ENCODE peak calls at places on chromosomes 4 and X, in six cellular contexts. One of them, this sample, is unnamed.

GRCh38 chr4:166324321-166324720 is 451.3 kb downstream of the TLL1 start:
- DNase-seq in astrocyte: no peak
- DNase-seq in kidney: no peak
- DNase-seq in left ventricle myocardium inferior: no peak
- DNase-seq in IMR-90: no peak
- DNase-seq in ovary: no peak
- DNase-seq in this sample: peak; percentile 54

GRCh38 chr4:111788046-111788642 is 357.1 kb upstream of the FAM241A start:
- DNase-seq in astrocyte: no peak
- DNase-seq in kidney: no peak
- DNase-seq in left ventricle myocardium inferior: no peak
- DNase-seq in IMR-90: no peak
- DNase-seq in ovary: no peak
- DNase-seq in this sample: no peak

GRCh38 chrX:19728083-19728648 is 159.2 kb downstream of the SH3KBP1 start:
- DNase-seq in astrocyte: no peak
- DNase-seq in kidney: no peak
- DNase-seq in left ventricle myocardium inferior: no peak
- DNase-seq in IMR-90: no peak
- DNase-seq in ovary: no peak
- DNase-seq in this sample: no peak

GRCh38 chrX:120660638-120661037 is 30.8 kb upstream of the C1GALT1C1 start:
- DNase-seq in astrocyte: no peak
- DNase-seq in kidney: no peak
- DNase-seq in left ventricle myocardium inferior: no peak
- DNase-seq in IMR-90: no peak
- DNase-seq in ovary: no peak
- DNase-seq in this sample: no peak

GRCh38 chr4:161010227-161010626 is 1153.6 kb downstream of the FSTL5 start:
- DNase-seq in astrocyte: no peak
- DNase-seq in kidney: no peak
- DNase-seq in left ventricle myocardium inferior: no peak
- DNase-seq in IMR-90: no peak
- DNase-seq in ovary: no peak
- DNase-seq in this sample: no peak

GRCh38 chr4:71783972-71784371 is at the start of gene GC:
- DNase-seq in astrocyte: no peak
- DNase-seq in kidney: no peak
- DNase-seq in left ventricle myocardium inferior: no peak
- DNase-seq in IMR-90: no peak
- DNase-seq in ovary: no peak
- DNase-seq in this sample: no peak

GRCh38 chr4:76226418-76226817 is 12.8 kb upstream of the SCARB2 start:
- DNase-seq in astrocyte: no peak
- DNase-seq in kidney: no peak
- DNase-seq in left ventricle myocardium inferior: no peak
- DNase-seq in IMR-90: no peak
- DNase-seq in ovary: no peak
- DNase-seq in this sample: no peak

GRCh38 chr4:164023214-164023613 is 528.7 kb downstream of the TMA16 start:
- DNase-seq in astrocyte: no peak
- DNase-seq in kidney: no peak
- DNase-seq in left ventricle myocardium inferior: no peak
- DNase-seq in IMR-90: no peak
- DNase-seq in ovary: no peak
- DNase-seq in this sample: no peak

GRCh38 chrX:97416461-97416860 is 532.8 kb downstream of the RPA4 start:
- DNase-seq in astrocyte: no peak
- DNase-seq in kidney: no peak
- DNase-seq in left ventricle myocardium inferior: no peak
- DNase-seq in IMR-90: no peak
- DNase-seq in ovary: no peak
- DNase-seq in this sample: no peak

GRCh38 chrX:145673851-145674250 is 143.8 kb upstream of the SLITRK2 start:
- DNase-seq in astrocyte: no peak
- DNase-seq in kidney: no peak
- DNase-seq in left ventricle myocardium inferior: no peak
- DNase-seq in IMR-90: no peak
- DNase-seq in ovary: no peak
- DNase-seq in this sample: no peak

GRCh38 chrX:133005038-133005437 is 46.6 kb upstream of the HS6ST2 start:
- DNase-seq in astrocyte: peak; percentile 4
- DNase-seq in kidney: no peak
- DNase-seq in left ventricle myocardium inferior: no peak
- DNase-seq in IMR-90: peak; percentile 1
- DNase-seq in ovary: no peak
- DNase-seq in this sample: peak; percentile 28

DNA sequence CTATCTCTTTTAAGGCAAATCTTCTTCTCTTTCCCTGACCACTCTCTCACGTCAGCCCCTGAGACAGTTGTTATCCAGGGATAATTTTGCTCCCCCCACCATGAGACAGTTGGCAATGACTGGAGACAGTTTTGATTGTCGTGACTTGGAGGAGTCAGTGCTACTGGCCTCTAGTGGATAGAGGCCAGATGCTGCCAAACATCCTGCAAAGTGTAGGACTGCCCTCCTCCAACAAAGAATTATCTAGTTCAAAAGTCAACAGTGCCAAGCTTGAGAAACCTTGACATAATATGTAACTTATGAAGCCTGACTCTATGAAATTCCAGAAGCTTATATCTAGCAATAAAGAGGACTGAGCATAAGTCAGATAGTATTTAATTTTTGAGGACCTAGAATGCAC is 502.1 kb upstream of the IGFBP7 start:
- DNase-seq in astrocyte: no peak
- DNase-seq in kidney: no peak
- DNase-seq in left ventricle myocardium inferior: no peak
- DNase-seq in IMR-90: no peak
- DNase-seq in ovary: no peak
- DNase-seq in this sample: no peak
- TF ChIP-seq CTCF in astrocyte: no peak
- TF ChIP-seq CTCF in kidney: no peak
- TF ChIP-seq CTCF in left ventricle myocardium inferior: peak; percentile 12
- TF ChIP-seq CTCF in IMR-90: no peak
- TF ChIP-seq CTCF in ovary: no peak
- TF ChIP-seq CTCF in this sample: no peak

DNA sequence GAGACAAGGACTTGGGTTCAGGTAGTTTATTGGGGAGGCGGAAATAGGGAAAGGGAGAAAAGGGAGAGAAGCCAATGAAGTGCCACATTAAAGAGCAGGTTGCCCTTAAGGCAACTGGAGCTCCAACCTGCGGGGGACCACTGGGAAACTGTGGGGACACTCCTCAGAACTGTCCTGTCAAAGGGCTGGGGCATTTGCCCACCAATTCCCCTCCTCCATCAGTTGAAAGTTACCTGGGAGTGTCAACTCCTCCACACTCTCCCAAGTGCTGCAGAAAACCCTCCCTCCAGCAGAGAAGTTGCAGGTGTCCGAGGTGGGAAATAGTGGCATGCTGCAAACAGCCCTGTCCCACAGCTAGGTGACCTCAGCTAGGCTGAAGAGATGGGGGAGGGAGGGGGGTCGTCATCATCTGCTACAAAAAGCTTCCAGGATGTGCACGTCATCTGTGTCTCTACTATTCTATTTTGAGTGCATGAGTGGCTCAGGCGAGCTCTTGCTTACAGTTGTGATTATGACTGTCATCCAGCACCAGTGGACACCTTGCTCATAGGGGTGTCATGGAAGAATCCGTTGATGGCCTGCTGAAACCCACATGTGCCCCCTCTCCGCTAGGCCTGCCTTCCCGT is 41.5 kb upstream of the XPNPEP2 start:
- DNase-seq in astrocyte: no peak
- DNase-seq in kidney: no peak
- DNase-seq in left ventricle myocardium inferior: no peak
- DNase-seq in IMR-90: no peak
- DNase-seq in ovary: no peak
- DNase-seq in this sample: no peak
- H3K4me3 ChIP-seq in astrocyte: no peak overlapping the region
- H3K4me3 ChIP-seq in kidney: no peak overlapping the region
- H3K4me3 ChIP-seq in left ventricle myocardium inferior: no peak overlapping the region
- H3K4me3 ChIP-seq in IMR-90: no peak overlapping the region
- H3K4me3 ChIP-seq in ovary: no peak overlapping the region
- H3K4me3 ChIP-seq in this sample: no peak overlapping the region

GRCh38 chr4:140049924-140050681 is 103.9 kb downstream of the MAML3 start:
- DNase-seq in astrocyte: peak; percentile 43
- DNase-seq in kidney: no peak
- DNase-seq in left ventricle myocardium inferior: no peak
- DNase-seq in IMR-90: peak; percentile 48
- DNase-seq in ovary: no peak
- DNase-seq in this sample: peak; percentile 70
- TF ChIP-seq CTCF in astrocyte: peak; percentile 22
- TF ChIP-seq CTCF in kidney: no peak
- TF ChIP-seq CTCF in left ventricle myocardium inferior: peak; percentile 46
- TF ChIP-seq CTCF in IMR-90: peak; percentile 24
- TF ChIP-seq CTCF in ovary: no peak
- TF ChIP-seq CTCF in this sample: peak; percentile 77

GRCh38 chr4:31272662-31273061 is 552.5 kb downstream of the PCDH7 start:
- DNase-seq in astrocyte: no peak
- DNase-seq in kidney: no peak
- DNase-seq in left ventricle myocardium inferior: no peak
- DNase-seq in IMR-90: no peak
- DNase-seq in ovary: no peak
- DNase-seq in this sample: no peak
- H3K4me3 ChIP-seq in astrocyte: no peak overlapping the region
- H3K4me3 ChIP-seq in kidney: no peak overlapping the region
- H3K4me3 ChIP-seq in left ventricle myocardium inferior: no peak overlapping the region
- H3K4me3 ChIP-seq in IMR-90: no peak overlapping the region
- H3K4me3 ChIP-seq in ovary: no peak overlapping the region
- H3K4me3 ChIP-seq in this sample: no peak overlapping the region

GRCh38 chrX:56763556-56764152 is 34.6 kb downstream of the NBDY start:
- DNase-seq in astrocyte: peak; percentile 16
- DNase-seq in kidney: peak; percentile 87
- DNase-seq in left ventricle myocardium inferior: no peak
- DNase-seq in IMR-90: peak; percentile 75
- DNase-seq in ovary: peak; percentile 84
- DNase-seq in this sample: no peak
- TF ChIP-seq CTCF in astrocyte: no peak
- TF ChIP-seq CTCF in kidney: no peak
- TF ChIP-seq CTCF in left ventricle myocardium inferior: no peak
- TF ChIP-seq CTCF in IMR-90: peak; percentile 63
- TF ChIP-seq CTCF in ovary: peak; percentile 13
- TF ChIP-seq CTCF in this sample: no peak

GRCh38 chr4:1202526-1203378 is 30.4 kb upstream of the SPON2 start:
- DNase-seq in astrocyte: no peak
- DNase-seq in kidney: peak; percentile 69
- DNase-seq in left ventricle myocardium inferior: no peak
- DNase-seq in IMR-90: no peak
- DNase-seq in ovary: peak; percentile 37
- DNase-seq in this sample: no peak

GRCh38 chr4:1201851-1202525 is 29.6 kb upstream of the SPON2 start:
- DNase-seq in astrocyte: peak; percentile 61
- DNase-seq in kidney: peak; percentile 89
- DNase-seq in left ventricle myocardium inferior: no peak
- DNase-seq in IMR-90: peak; percentile 95
- DNase-seq in ovary: peak; percentile 74
- DNase-seq in this sample: peak; percentile 93

GRCh38 chr4:1198070-1198844 is 25.9 kb upstream of the SPON2 start:
- DNase-seq in astrocyte: peak; percentile 53
- DNase-seq in kidney: no peak
- DNase-seq in left ventricle myocardium inferior: no peak
- DNase-seq in IMR-90: peak; percentile 70
- DNase-seq in ovary: no peak
- DNase-seq in this sample: no peak

GRCh38 chr4:1199556-1200331 is 27.4 kb upstream of the SPON2 start:
- DNase-seq in astrocyte: no peak
- DNase-seq in kidney: peak; percentile 65
- DNase-seq in left ventricle myocardium inferior: no peak
- DNase-seq in IMR-90: no peak
- DNase-seq in ovary: no peak
- DNase-seq in this sample: no peak

DNA sequence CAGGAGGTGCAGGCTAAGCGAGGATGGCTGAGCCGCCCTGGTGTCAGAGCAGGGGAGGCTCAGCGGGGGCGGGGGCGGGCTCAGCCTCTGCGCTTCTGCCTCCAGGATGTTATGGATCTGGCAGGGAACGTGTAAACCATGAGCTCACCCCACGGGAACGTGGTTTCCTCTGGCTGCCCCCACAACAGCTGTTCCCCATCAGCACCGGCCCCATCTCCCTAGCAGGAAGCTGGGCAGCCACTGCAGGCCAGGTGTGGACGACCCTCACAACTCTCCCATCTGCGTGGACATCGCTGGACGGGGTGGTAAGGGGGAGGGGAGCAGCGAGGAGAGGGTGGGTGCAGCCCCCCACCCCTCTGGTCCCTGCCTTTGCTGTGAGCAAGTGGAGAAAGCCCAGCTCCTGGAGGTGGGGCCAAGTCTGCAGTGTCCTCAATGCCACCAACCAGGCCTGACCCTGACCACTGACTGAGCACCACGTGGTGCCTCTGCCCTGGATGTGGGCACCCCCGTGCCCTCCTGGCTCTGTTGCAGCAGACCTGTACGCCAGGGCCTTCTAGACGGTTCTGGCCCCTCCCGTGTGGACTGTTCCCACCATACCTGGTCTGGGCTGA is 28.1 kb upstream of the SPON2 start:
- DNase-seq in astrocyte: peak; percentile 82
- DNase-seq in kidney: no peak
- DNase-seq in left ventricle myocardium inferior: peak; percentile 67
- DNase-seq in IMR-90: peak; percentile 95
- DNase-seq in ovary: peak; percentile 90
- DNase-seq in this sample: peak; percentile 91
- H3K4me3 ChIP-seq in astrocyte: no peak overlapping the region
- H3K4me3 ChIP-seq in kidney: no peak overlapping the region
- H3K4me3 ChIP-seq in left ventricle myocardium inferior: peak overlapping the region; percentile 43
- H3K4me3 ChIP-seq in IMR-90: no peak overlapping the region
- H3K4me3 ChIP-seq in ovary: no peak overlapping the region
- H3K4me3 ChIP-seq in this sample: peak overlapping the region; percentile 39

DNA sequence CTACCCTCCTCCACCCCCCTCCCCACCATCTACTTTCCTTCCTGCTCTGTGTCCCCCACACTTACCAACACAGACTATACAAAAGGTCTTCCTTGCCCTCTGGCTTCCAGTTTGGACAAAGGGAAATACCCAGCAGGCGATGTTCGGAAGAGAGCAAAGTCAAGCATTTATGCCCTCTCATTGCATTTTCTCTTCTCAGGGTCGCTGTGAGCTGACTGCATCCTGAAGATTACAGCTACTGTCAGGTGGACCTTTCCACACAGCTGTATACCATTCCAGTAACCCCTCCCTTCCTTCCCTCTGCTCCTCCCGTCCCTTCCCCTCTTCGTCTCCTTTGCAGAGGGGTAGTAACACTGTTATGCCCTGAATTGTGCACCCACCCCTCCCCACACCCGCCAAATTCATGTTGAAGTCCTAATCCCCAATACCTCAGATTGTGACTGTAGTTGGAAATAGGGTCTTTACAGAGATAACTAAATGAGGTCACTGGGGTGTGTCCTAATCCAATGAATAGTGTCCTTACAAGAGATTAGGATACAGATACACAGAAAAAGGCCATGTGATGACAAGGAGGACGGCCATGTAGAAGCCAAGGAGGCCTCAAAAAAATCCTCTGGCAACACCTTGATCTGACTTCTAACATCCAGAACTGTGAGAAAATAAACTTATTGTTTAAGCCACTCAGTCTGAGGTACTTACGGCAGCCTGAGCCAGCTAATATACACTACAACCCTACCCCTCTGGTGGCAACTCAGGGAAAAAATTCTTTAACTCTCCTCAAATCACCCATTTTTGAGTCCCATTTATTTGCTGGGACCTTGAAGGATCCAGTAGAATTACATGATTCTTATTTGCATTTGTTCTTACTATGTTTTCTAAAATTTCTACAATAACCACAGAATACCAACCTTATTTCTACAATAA is 11.7 kb downstream of the MORF4L2 start:
- DNase-seq in astrocyte: no peak
- DNase-seq in kidney: no peak
- DNase-seq in left ventricle myocardium inferior: no peak
- DNase-seq in IMR-90: peak; percentile 3
- DNase-seq in ovary: no peak
- DNase-seq in this sample: no peak
- TF ChIP-seq CTCF in astrocyte: no peak
- TF ChIP-seq CTCF in kidney: no peak
- TF ChIP-seq CTCF in left ventricle myocardium inferior: no peak
- TF ChIP-seq CTCF in IMR-90: no peak
- TF ChIP-seq CTCF in ovary: no peak
- TF ChIP-seq CTCF in this sample: no peak